ENCODE peak calls at places on chromosome 1, in nine cellular contexts. One of them, this sample, is unnamed.

GRCh38 chr1:39720094-39720999 is 18.3 kb upstream of the PPIE start:
- DNase-seq in tibial artery: no peak
- DNase-seq in heart left ventricle: no peak
- DNase-seq in ovary: no peak
- DNase-seq in heart right ventricle: no peak
- DNase-seq in mammary epithelial cell: peak; percentile 44
- DNase-seq in gastrocnemius medialis: peak; percentile 42
- DNase-seq in adrenal gland: no peak
- DNase-seq in WTC11: no peak
- DNase-seq in this sample: no peak

GRCh38 chr1:100904528-100904927 is 8.6 kb downstream of the SLC30A7 start:
- DNase-seq in WTC11: no peak
- DNase-seq in mammary epithelial cell: no peak
- DNase-seq in heart right ventricle: no peak
- DNase-seq in heart left ventricle: no peak
- DNase-seq in adrenal gland: no peak
- DNase-seq in ovary: no peak
- DNase-seq in gastrocnemius medialis: no peak
- DNase-seq in tibial artery: no peak
- DNase-seq in this sample: no peak

GRCh38 chr1:193537266-193538003 is 351.0 kb upstream of the B3GALT2 start:
- DNase-seq in tibial artery: no peak
- DNase-seq in heart right ventricle: no peak
- DNase-seq in mammary epithelial cell: no peak
- DNase-seq in WTC11: no peak
- DNase-seq in ovary: no peak
- DNase-seq in gastrocnemius medialis: no peak
- DNase-seq in adrenal gland: no peak
- DNase-seq in heart left ventricle: no peak
- DNase-seq in this sample: no peak

GRCh38 chr1:214354440-214355148 is 73.6 kb downstream of the SMYD2 start:
- DNase-seq in heart left ventricle: no peak
- DNase-seq in WTC11: no peak
- DNase-seq in adrenal gland: no peak
- DNase-seq in ovary: no peak
- DNase-seq in heart right ventricle: no peak
- DNase-seq in tibial artery: no peak
- DNase-seq in gastrocnemius medialis: no peak
- DNase-seq in mammary epithelial cell: no peak
- DNase-seq in this sample: no peak

GRCh38 chr1:204380293-204380831 is 20.6 kb upstream of the PLEKHA6 start:
- DNase-seq in WTC11: no peak
- DNase-seq in heart right ventricle: no peak
- DNase-seq in tibial artery: no peak
- DNase-seq in gastrocnemius medialis: no peak
- DNase-seq in adrenal gland: no peak
- DNase-seq in heart left ventricle: no peak
- DNase-seq in mammary epithelial cell: peak; percentile 20
- DNase-seq in ovary: no peak
- DNase-seq in this sample: no peak

GRCh38 chr1:166040223-166040622 is 126.6 kb downstream of the FAM78B start:
- DNase-seq in adrenal gland: no peak
- DNase-seq in tibial artery: no peak
- DNase-seq in heart left ventricle: no peak
- DNase-seq in ovary: no peak
- DNase-seq in heart right ventricle: no peak
- DNase-seq in gastrocnemius medialis: no peak
- DNase-seq in mammary epithelial cell: no peak
- DNase-seq in WTC11: no peak
- DNase-seq in this sample: no peak

GRCh38 chr1:38095337-38096030 is 48.9 kb upstream of the POU3F1 start:
- DNase-seq in adrenal gland: no peak
- DNase-seq in WTC11: no peak
- DNase-seq in gastrocnemius medialis: no peak
- DNase-seq in tibial artery: no peak
- DNase-seq in ovary: no peak
- DNase-seq in heart right ventricle: no peak
- DNase-seq in heart left ventricle: no peak
- DNase-seq in mammary epithelial cell: no peak
- DNase-seq in this sample: no peak

GRCh38 chr1:13730751-13731482 is 30.9 kb downstream of the PRDM2 start:
- DNase-seq in WTC11: no peak
- DNase-seq in gastrocnemius medialis: no peak
- DNase-seq in heart right ventricle: no peak
- DNase-seq in mammary epithelial cell: no peak
- DNase-seq in heart left ventricle: peak; percentile 26
- DNase-seq in adrenal gland: no peak
- DNase-seq in tibial artery: no peak
- DNase-seq in ovary: no peak
- DNase-seq in this sample: no peak

GRCh38 chr1:64245495-64245894 is 42.1 kb downstream of the UBE2U start:
- DNase-seq in WTC11: no peak
- DNase-seq in ovary: no peak
- DNase-seq in heart right ventricle: no peak
- DNase-seq in heart left ventricle: no peak
- DNase-seq in tibial artery: no peak
- DNase-seq in adrenal gland: no peak
- DNase-seq in mammary epithelial cell: no peak
- DNase-seq in gastrocnemius medialis: no peak
- DNase-seq in this sample: no peak

GRCh38 chr1:110242731-110243130 is 32.6 kb downstream of the KCNC4 start:
- DNase-seq in adrenal gland: no peak
- DNase-seq in tibial artery: no peak
- DNase-seq in heart left ventricle: no peak
- DNase-seq in ovary: no peak
- DNase-seq in mammary epithelial cell: no peak
- DNase-seq in gastrocnemius medialis: no peak
- DNase-seq in heart right ventricle: no peak
- DNase-seq in WTC11: no peak
- DNase-seq in this sample: no peak

GRCh38 chr1:2229032-2229920 is 1.2 kb downstream of the SKI start:
- DNase-seq in ovary: peak; percentile 88
- DNase-seq in adrenal gland: peak; percentile 87
- DNase-seq in tibial artery: peak; percentile 82
- DNase-seq in heart left ventricle: peak; percentile 86
- DNase-seq in mammary epithelial cell: peak; percentile 53
- DNase-seq in gastrocnemius medialis: peak; percentile 82
- DNase-seq in heart right ventricle: peak; percentile 83
- DNase-seq in WTC11: peak; percentile 50
- DNase-seq in this sample: no peak

GRCh38 chr1:11067716-11068495 is 8.1 kb upstream of the SRM start:
- DNase-seq in adrenal gland: no peak
- DNase-seq in tibial artery: peak; percentile 57
- DNase-seq in mammary epithelial cell: no peak
- DNase-seq in gastrocnemius medialis: no peak
- DNase-seq in ovary: no peak
- DNase-seq in WTC11: peak; percentile 7
- DNase-seq in heart left ventricle: no peak
- DNase-seq in heart right ventricle: no peak
- DNase-seq in this sample: no peak

GRCh38 chr1:205250699-205251098 is 23.0 kb downstream of the TMCC2 start:
- DNase-seq in ovary: no peak
- DNase-seq in gastrocnemius medialis: no peak
- DNase-seq in mammary epithelial cell: no peak
- DNase-seq in tibial artery: no peak
- DNase-seq in WTC11: no peak
- DNase-seq in heart right ventricle: no peak
- DNase-seq in heart left ventricle: no peak
- DNase-seq in adrenal gland: no peak
- DNase-seq in this sample: no peak

GRCh38 chr1:200526709-200527612 is 93.6 kb downstream of the KIF14 start:
- DNase-seq in ovary: no peak
- DNase-seq in mammary epithelial cell: no peak
- DNase-seq in heart left ventricle: no peak
- DNase-seq in WTC11: no peak
- DNase-seq in adrenal gland: no peak
- DNase-seq in tibial artery: no peak
- DNase-seq in heart right ventricle: no peak
- DNase-seq in gastrocnemius medialis: no peak
- DNase-seq in this sample: no peak

GRCh38 chr1:21326861-21327344 is 36.6 kb upstream of the ECE1 start:
- DNase-seq in WTC11: no peak
- DNase-seq in adrenal gland: no peak
- DNase-seq in ovary: no peak
- DNase-seq in heart right ventricle: peak; percentile 58
- DNase-seq in mammary epithelial cell: no peak
- DNase-seq in tibial artery: peak; percentile 92
- DNase-seq in gastrocnemius medialis: no peak
- DNase-seq in heart left ventricle: peak; percentile 81
- DNase-seq in this sample: no peak

GRCh38 chr1:192550922-192551534 is 24.5 kb upstream of the RGS1 start:
- DNase-seq in gastrocnemius medialis: no peak
- DNase-seq in mammary epithelial cell: peak; percentile 25
- DNase-seq in heart left ventricle: no peak
- DNase-seq in ovary: no peak
- DNase-seq in adrenal gland: no peak
- DNase-seq in heart right ventricle: no peak
- DNase-seq in WTC11: no peak
- DNase-seq in tibial artery: no peak
- DNase-seq in this sample: no peak

GRCh38 chr1:9294910-9295636 is 2.4 kb downstream of the SPSB1 start:
- DNase-seq in gastrocnemius medialis: no peak
- DNase-seq in ovary: no peak
- DNase-seq in tibial artery: no peak
- DNase-seq in mammary epithelial cell: peak; percentile 29
- DNase-seq in heart left ventricle: peak; percentile 60
- DNase-seq in heart right ventricle: no peak
- DNase-seq in adrenal gland: no peak
- DNase-seq in WTC11: no peak
- DNase-seq in this sample: no peak

GRCh38 chr1:201732351-201732750 is 96.6 kb upstream of the IPO9 start:
- DNase-seq in tibial artery: no peak
- DNase-seq in mammary epithelial cell: no peak
- DNase-seq in heart right ventricle: no peak
- DNase-seq in WTC11: no peak
- DNase-seq in adrenal gland: no peak
- DNase-seq in ovary: no peak
- DNase-seq in gastrocnemius medialis: no peak
- DNase-seq in heart left ventricle: no peak
- DNase-seq in this sample: no peak

GRCh38 chr1:24351918-24352637 is 32.9 kb downstream of the GRHL3 start:
- DNase-seq in tibial artery: no peak
- DNase-seq in heart left ventricle: no peak
- DNase-seq in adrenal gland: no peak
- DNase-seq in gastrocnemius medialis: no peak
- DNase-seq in heart right ventricle: no peak
- DNase-seq in WTC11: no peak
- DNase-seq in mammary epithelial cell: peak; percentile 55
- DNase-seq in ovary: no peak
- DNase-seq in this sample: no peak

GRCh38 chr1:230985711-230986110 is 6.8 kb downstream of the ARV1 start:
- DNase-seq in mammary epithelial cell: no peak
- DNase-seq in heart right ventricle: no peak
- DNase-seq in heart left ventricle: no peak
- DNase-seq in ovary: no peak
- DNase-seq in gastrocnemius medialis: no peak
- DNase-seq in WTC11: no peak
- DNase-seq in tibial artery: no peak
- DNase-seq in adrenal gland: no peak
- DNase-seq in this sample: no peak

GRCh38 chr1:29687601-29688244 is 451.4 kb downstream of the PTPRU start:
- DNase-seq in heart left ventricle: no peak
- DNase-seq in WTC11: no peak
- DNase-seq in adrenal gland: no peak
- DNase-seq in gastrocnemius medialis: no peak
- DNase-seq in mammary epithelial cell: no peak
- DNase-seq in ovary: no peak
- DNase-seq in tibial artery: peak; percentile 6
- DNase-seq in heart right ventricle: no peak
- DNase-seq in this sample: no peak

GRCh38 chr1:232630047-232630893 is at the start of gene SIPA1L2:
- DNase-seq in ovary: peak; percentile 97
- DNase-seq in gastrocnemius medialis: peak; percentile 86
- DNase-seq in heart left ventricle: peak; percentile 97
- DNase-seq in mammary epithelial cell: peak; percentile 88
- DNase-seq in WTC11: peak; percentile 94
- DNase-seq in heart right ventricle: peak; percentile 97
- DNase-seq in adrenal gland: peak; percentile 93
- DNase-seq in tibial artery: peak; percentile 96
- DNase-seq in this sample: no peak
- TF ChIP-seq CTCF in ovary: peak; percentile 46
- TF ChIP-seq CTCF in gastrocnemius medialis: no peak
- TF ChIP-seq CTCF in heart left ventricle: peak; percentile 44
- TF ChIP-seq CTCF in mammary epithelial cell: peak; percentile 37
- TF ChIP-seq CTCF in WTC11: no peak
- TF ChIP-seq CTCF in heart right ventricle: peak; percentile 71
- TF ChIP-seq CTCF in adrenal gland: peak; percentile 21
- TF ChIP-seq CTCF in tibial artery: peak; percentile 8
- TF ChIP-seq CTCF in this sample: peak; percentile 53

DNA sequence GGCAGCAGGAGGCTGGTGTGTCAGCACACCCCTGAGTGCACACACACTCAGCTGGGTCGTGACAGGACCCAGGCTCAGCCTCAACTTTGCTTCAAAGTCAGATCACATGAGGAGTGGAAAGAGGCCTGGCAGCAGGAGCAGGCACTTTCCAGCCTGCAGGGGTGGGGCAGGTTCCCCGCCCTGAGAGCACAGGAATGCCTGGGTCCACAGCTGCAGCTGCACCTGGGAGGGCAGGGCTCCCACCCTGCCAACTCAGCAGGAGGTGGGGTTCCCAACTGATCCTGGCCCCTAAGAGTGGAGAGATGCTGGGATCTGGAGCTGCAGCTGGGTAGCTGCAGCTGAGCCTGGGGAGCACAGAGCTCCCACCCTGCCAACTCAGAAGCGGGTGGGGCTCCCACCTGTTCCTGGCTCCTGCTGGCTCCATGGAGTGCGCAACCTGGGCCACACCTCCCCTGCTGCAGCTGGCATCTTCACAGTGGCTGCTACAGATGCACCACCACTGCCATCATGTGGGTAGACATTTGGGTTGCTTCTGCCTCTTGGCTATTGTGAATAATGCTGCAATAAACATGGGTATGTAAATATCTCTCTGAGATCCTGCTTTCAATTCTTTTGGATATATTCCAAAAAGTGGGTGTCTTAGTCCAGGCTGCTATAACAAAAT is 415.4 kb downstream of the TTLL7 start:
- DNase-seq in gastrocnemius medialis: no peak
- DNase-seq in ovary: no peak
- DNase-seq in mammary epithelial cell: no peak
- DNase-seq in heart left ventricle: no peak
- DNase-seq in heart right ventricle: no peak
- DNase-seq in adrenal gland: no peak
- DNase-seq in tibial artery: no peak
- DNase-seq in WTC11: peak; percentile 20
- DNase-seq in this sample: no peak
- TF ChIP-seq CTCF in gastrocnemius medialis: no peak
- TF ChIP-seq CTCF in ovary: no peak
- TF ChIP-seq CTCF in mammary epithelial cell: no peak
- TF ChIP-seq CTCF in heart left ventricle: no peak
- TF ChIP-seq CTCF in heart right ventricle: peak; percentile 52
- TF ChIP-seq CTCF in adrenal gland: no peak
- TF ChIP-seq CTCF in tibial artery: no peak
- TF ChIP-seq CTCF in WTC11: no peak
- TF ChIP-seq CTCF in this sample: peak; percentile 34

GRCh38 chr1:164930241-164930640 is 371.3 kb downstream of the PBX1 start:
- DNase-seq in tibial artery: no peak
- DNase-seq in WTC11: no peak
- DNase-seq in adrenal gland: no peak
- DNase-seq in heart right ventricle: no peak
- DNase-seq in mammary epithelial cell: no peak
- DNase-seq in gastrocnemius medialis: no peak
- DNase-seq in heart left ventricle: no peak
- DNase-seq in ovary: no peak
- DNase-seq in this sample: no peak
- TF ChIP-seq CTCF in tibial artery: no peak
- TF ChIP-seq CTCF in WTC11: no peak
- TF ChIP-seq CTCF in adrenal gland: no peak
- TF ChIP-seq CTCF in heart right ventricle: no peak
- TF ChIP-seq CTCF in mammary epithelial cell: no peak
- TF ChIP-seq CTCF in gastrocnemius medialis: no peak
- TF ChIP-seq CTCF in heart left ventricle: no peak
- TF ChIP-seq CTCF in ovary: no peak
- TF ChIP-seq CTCF in this sample: no peak

GRCh38 chr1:17023573-17023972 is 11.8 kb upstream of the ATP13A2 start:
- DNase-seq in adrenal gland: no peak
- DNase-seq in WTC11: no peak
- DNase-seq in tibial artery: no peak
- DNase-seq in gastrocnemius medialis: no peak
- DNase-seq in heart left ventricle: no peak
- DNase-seq in mammary epithelial cell: no peak
- DNase-seq in ovary: no peak
- DNase-seq in heart right ventricle: no peak
- DNase-seq in this sample: no peak
- TF ChIP-seq CTCF in adrenal gland: no peak
- TF ChIP-seq CTCF in WTC11: no peak
- TF ChIP-seq CTCF in tibial artery: no peak
- TF ChIP-seq CTCF in gastrocnemius medialis: no peak
- TF ChIP-seq CTCF in heart left ventricle: no peak
- TF ChIP-seq CTCF in mammary epithelial cell: no peak
- TF ChIP-seq CTCF in ovary: no peak
- TF ChIP-seq CTCF in heart right ventricle: no peak
- TF ChIP-seq CTCF in this sample: no peak